ENCODE peak calls at places on chromosome 15, in four cellular contexts. Q is GM12878, R is HepG2, K is K562. H is an unnamed sample.

GRCh38 chr15:29857196-29857595 is 34.9 kb upstream of the TJP1 start:
- DNase-seq in Q (no peak), R (no peak), K (no peak), H (no peak)

GRCh38 chr15:39564972-39565665 is 15.8 kb upstream of the THBS1 start:
- DNase-seq in Q (no peak), R (no peak), K (no peak), H (no peak)

GRCh38 chr15:67109141-67110034 is 44.0 kb downstream of the SMAD3 start:
- DNase-seq in Q (no peak), R (peak; percentile 61), K (no peak), H (no peak)

GRCh38 chr15:23877502-23878412 is 190.7 kb upstream of the NDN start:
- DNase-seq in Q (no peak), R (peak; percentile 50), K (peak; percentile 71), H (peak; percentile 68)

GRCh38 chr15:50134524-50135024 is 15.5 kb upstream of the ATP8B4 start:
- DNase-seq in Q (no peak), R (no peak), K (peak; percentile 45), H (no peak)

GRCh38 chr15:44010114-44010513 is 183.3 kb downstream of the WDR76 start:
- DNase-seq in Q (no peak), R (no peak), K (no peak), H (no peak)

GRCh38 chr15:67543348-67543718 is 830 bp downstream of the MAP2K5 start:
- DNase-seq in Q (no peak), R (no peak), K (peak; percentile 52), H (peak; percentile 56)

GRCh38 chr15:66599536-66600239 is 33.9 kb upstream of the LCTL start:
- DNase-seq in Q (no peak), R (no peak), K (no peak), H (no peak)

GRCh38 chr15:98946301-98947255 is 61.0 kb downstream of the PGPEP1L start:
- DNase-seq in Q (no peak), R (no peak), K (no peak), H (no peak)
- TF ChIP-seq FOXM1 in Q (no peak), R (no peak), K (no peak), H (no peak)

DNA sequence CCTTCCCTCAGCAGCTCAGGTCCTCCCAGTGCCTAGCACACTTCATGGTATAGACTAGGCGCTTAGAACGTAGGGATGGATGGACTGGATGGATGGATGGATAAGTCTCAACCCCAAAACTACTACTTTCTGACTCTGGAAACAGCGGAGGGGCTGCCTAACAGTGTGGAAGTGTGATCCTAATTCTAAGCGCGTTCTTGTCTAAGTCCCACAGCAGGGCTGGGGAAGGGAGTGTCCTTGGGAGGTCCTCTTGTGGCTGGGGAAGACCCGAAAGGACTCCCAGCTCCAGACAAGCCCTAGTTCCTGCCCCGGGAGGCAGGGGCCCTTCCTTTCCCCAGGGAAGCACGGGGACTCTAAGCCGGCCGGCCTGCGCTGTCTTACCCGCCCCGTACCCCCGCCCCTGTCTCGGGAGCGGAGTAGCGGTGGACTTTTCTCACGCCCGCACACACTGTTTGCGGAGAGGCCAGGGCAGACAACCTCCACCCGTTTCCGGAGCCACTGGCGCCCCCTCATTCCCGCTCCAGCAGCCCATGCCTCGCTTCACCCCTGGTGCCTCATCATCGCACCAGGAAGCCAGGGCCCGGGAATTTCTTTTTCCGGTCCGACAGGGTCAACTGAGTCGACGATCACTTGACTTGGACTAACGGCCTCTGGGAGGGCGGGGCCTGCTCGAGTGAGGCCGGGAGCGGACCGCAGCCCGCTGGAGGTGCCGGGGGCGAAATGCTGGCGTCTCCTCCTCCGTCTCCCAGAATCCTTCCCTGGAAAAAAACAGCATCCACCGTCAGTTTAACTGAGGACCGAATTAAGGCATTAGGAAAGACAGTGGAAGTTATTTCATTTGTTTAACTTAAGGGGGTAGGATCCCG is 133.3 kb downstream of the TBC1D2B start:
- DNase-seq in Q (no peak), R (peak; percentile 88), K (peak; percentile 85), H (peak; percentile 41)
- TF ChIP-seq SMC3 in Q (no peak), R (no peak), K (no peak), H (no peak)

GRCh38 chr15:55879181-55879580 is 114.2 kb downstream of the NEDD4 start:
- DNase-seq in Q (no peak), R (no peak), K (no peak), H (no peak)

DNA sequence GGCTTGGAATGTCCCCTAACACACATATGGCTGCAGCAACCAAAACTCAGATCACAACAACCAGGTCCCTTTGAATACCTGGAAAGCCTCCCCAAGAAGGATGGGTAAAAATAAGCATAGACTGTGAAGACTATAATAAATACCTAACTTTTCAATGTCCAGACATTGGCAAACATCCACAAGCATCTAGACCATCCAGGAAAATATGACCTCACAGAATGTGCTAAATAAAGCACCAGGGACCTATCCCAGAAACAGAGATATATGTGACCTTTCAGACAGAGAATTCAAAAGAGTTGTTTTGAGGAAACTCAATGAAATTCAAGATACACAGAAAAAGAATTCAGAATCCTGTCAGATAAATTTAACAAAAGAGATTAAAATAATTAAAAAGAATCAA is 109.2 kb downstream of the NEDD4 start:
- DNase-seq in Q (no peak), R (no peak), K (no peak), H (no peak)
- TF ChIP-seq FOXM1 in Q (no peak), R (no peak), K (no peak), H (no peak)

DNA sequence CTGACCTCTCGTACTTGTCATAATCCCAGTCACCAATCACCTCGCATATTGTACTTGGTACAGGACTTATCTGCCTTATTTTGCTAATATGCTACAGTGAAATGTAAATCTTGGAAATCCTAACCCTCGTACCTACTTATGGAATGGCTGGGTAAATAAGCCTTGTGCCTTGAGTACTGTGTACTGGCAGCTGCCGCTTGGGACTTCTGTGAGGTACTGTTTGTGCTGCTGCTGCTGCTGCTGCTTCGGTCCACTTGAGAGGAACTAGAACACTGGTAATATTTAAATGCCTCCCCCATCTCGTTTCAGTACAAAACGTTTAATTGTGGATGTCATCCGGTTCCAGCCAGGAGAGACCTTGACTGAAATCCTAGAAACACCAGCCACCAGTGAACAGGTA is 42.5 kb upstream of the CRTC3 start:
- DNase-seq in Q (no peak), R (no peak), K (no peak), H (no peak)
- TF ChIP-seq SMC3 in Q (no peak), R (no peak), K (no peak), H (no peak)